ENCODE peak calls at places on chromosome 12, in eight cellular contexts. One of them, this sample, is unnamed.
A peak's percentile ranks its signal among the peaks of the same experiment; 100 is the strongest.

GRCh38 chr12:39619660-39620433 is at the start of gene ABCD2:
- DNase-seq in tibial artery: peak; percentile 61
- DNase-seq in pancreas: peak; percentile 29
- DNase-seq in BJ: peak; percentile 29
- DNase-seq in mucosa of descending colon: peak; percentile 54
- DNase-seq in OCI-LY7: peak; percentile 87
- DNase-seq in uterus: peak; percentile 84
- DNase-seq in mesothelial cell of epicardium: peak; percentile 65
- DNase-seq in this sample: no peak

GRCh38 chr12:66197413-66198055 is 8.5 kb downstream of the IRAK3 start:
- DNase-seq in tibial artery: no peak
- DNase-seq in pancreas: no peak
- DNase-seq in BJ: no peak
- DNase-seq in mucosa of descending colon: no peak
- DNase-seq in OCI-LY7: no peak
- DNase-seq in uterus: no peak
- DNase-seq in mesothelial cell of epicardium: no peak
- DNase-seq in this sample: no peak

GRCh38 chr12:7303230-7303629 is 642 bp upstream of the ACSM4 start:
- DNase-seq in tibial artery: no peak
- DNase-seq in pancreas: no peak
- DNase-seq in BJ: no peak
- DNase-seq in mucosa of descending colon: no peak
- DNase-seq in OCI-LY7: no peak
- DNase-seq in uterus: no peak
- DNase-seq in mesothelial cell of epicardium: no peak
- DNase-seq in this sample: no peak

GRCh38 chr12:6452245-6452731 is 446 bp downstream of the TAPBPL start:
- DNase-seq in tibial artery: no peak
- DNase-seq in pancreas: peak; percentile 76
- DNase-seq in BJ: no peak
- DNase-seq in mucosa of descending colon: peak; percentile 72
- DNase-seq in OCI-LY7: no peak
- DNase-seq in uterus: peak; percentile 48
- DNase-seq in mesothelial cell of epicardium: no peak
- DNase-seq in this sample: no peak

GRCh38 chr12:1660304-1661187 is 30.3 kb upstream of the ADIPOR2 start:
- DNase-seq in tibial artery: peak; percentile 67
- DNase-seq in pancreas: peak; percentile 94
- DNase-seq in BJ: no peak
- DNase-seq in mucosa of descending colon: peak; percentile 83
- DNase-seq in OCI-LY7: no peak
- DNase-seq in uterus: peak; percentile 65
- DNase-seq in mesothelial cell of epicardium: no peak
- DNase-seq in this sample: no peak

GRCh38 chr12:122795807-122796206 is 21.4 kb downstream of the CCDC62 start:
- DNase-seq in tibial artery: no peak
- DNase-seq in pancreas: no peak
- DNase-seq in BJ: no peak
- DNase-seq in mucosa of descending colon: no peak
- DNase-seq in OCI-LY7: no peak
- DNase-seq in uterus: no peak
- DNase-seq in mesothelial cell of epicardium: no peak
- DNase-seq in this sample: no peak

GRCh38 chr12:13238204-13238603 is 41.7 kb downstream of the EMP1 start:
- DNase-seq in tibial artery: no peak
- DNase-seq in pancreas: no peak
- DNase-seq in BJ: no peak
- DNase-seq in mucosa of descending colon: no peak
- DNase-seq in OCI-LY7: no peak
- DNase-seq in uterus: no peak
- DNase-seq in mesothelial cell of epicardium: no peak
- DNase-seq in this sample: no peak

GRCh38 chr12:505221-505620 is 45.5 kb downstream of the B4GALNT3 start:
- DNase-seq in tibial artery: no peak
- DNase-seq in pancreas: no peak
- DNase-seq in BJ: no peak
- DNase-seq in mucosa of descending colon: no peak
- DNase-seq in OCI-LY7: no peak
- DNase-seq in uterus: no peak
- DNase-seq in mesothelial cell of epicardium: no peak
- DNase-seq in this sample: no peak

GRCh38 chr12:52494100-52494499 is 1.0 kb upstream of the KRT6A start:
- DNase-seq in tibial artery: no peak
- DNase-seq in pancreas: no peak
- DNase-seq in BJ: no peak
- DNase-seq in mucosa of descending colon: no peak
- DNase-seq in OCI-LY7: no peak
- DNase-seq in uterus: no peak
- DNase-seq in mesothelial cell of epicardium: no peak
- DNase-seq in this sample: no peak

GRCh38 chr12:13592063-13592942 is 389.1 kb downstream of the GRIN2B start:
- DNase-seq in tibial artery: no peak
- DNase-seq in pancreas: no peak
- DNase-seq in BJ: no peak
- DNase-seq in mucosa of descending colon: no peak
- DNase-seq in OCI-LY7: no peak
- DNase-seq in uterus: no peak
- DNase-seq in mesothelial cell of epicardium: no peak
- DNase-seq in this sample: no peak

GRCh38 chr12:57816001-57816854 is 2.3 kb downstream of the AVIL start:
- DNase-seq in tibial artery: no peak
- DNase-seq in pancreas: no peak
- DNase-seq in BJ: no peak
- DNase-seq in mucosa of descending colon: no peak
- DNase-seq in OCI-LY7: no peak
- DNase-seq in uterus: no peak
- DNase-seq in mesothelial cell of epicardium: no peak
- DNase-seq in this sample: no peak

GRCh38 chr12:115584156-115584555 is 693.3 kb downstream of the MED13L start:
- DNase-seq in tibial artery: no peak
- DNase-seq in pancreas: no peak
- DNase-seq in BJ: no peak
- DNase-seq in mucosa of descending colon: no peak
- DNase-seq in OCI-LY7: no peak
- DNase-seq in uterus: no peak
- DNase-seq in mesothelial cell of epicardium: no peak
- DNase-seq in this sample: no peak

GRCh38 chr12:12715459-12716150 is 1.6 kb upstream of the CDKN1B start:
- DNase-seq in tibial artery: no peak
- DNase-seq in pancreas: no peak
- DNase-seq in BJ: no peak
- DNase-seq in mucosa of descending colon: no peak
- DNase-seq in OCI-LY7: peak; percentile 64
- DNase-seq in uterus: no peak
- DNase-seq in mesothelial cell of epicardium: no peak
- DNase-seq in this sample: no peak

GRCh38 chr12:104457746-104458644 is 1.2 kb downstream of the CHST11 start:
- DNase-seq in tibial artery: peak; percentile 34
- DNase-seq in pancreas: peak; percentile 38
- DNase-seq in BJ: no peak
- DNase-seq in mucosa of descending colon: peak; percentile 43
- DNase-seq in OCI-LY7: peak; percentile 73
- DNase-seq in uterus: peak; percentile 27
- DNase-seq in mesothelial cell of epicardium: peak; percentile 59
- DNase-seq in this sample: no peak

GRCh38 chr12:13178568-13179158 is 17.9 kb upstream of the EMP1 start:
- DNase-seq in tibial artery: no peak
- DNase-seq in pancreas: no peak
- DNase-seq in BJ: no peak
- DNase-seq in mucosa of descending colon: no peak
- DNase-seq in OCI-LY7: no peak
- DNase-seq in uterus: peak; percentile 86
- DNase-seq in mesothelial cell of epicardium: no peak
- DNase-seq in this sample: no peak

GRCh38 chr12:1122803-1123202 is 131.8 kb downstream of the ERC1 start:
- DNase-seq in tibial artery: no peak
- DNase-seq in pancreas: no peak
- DNase-seq in BJ: no peak
- DNase-seq in mucosa of descending colon: no peak
- DNase-seq in OCI-LY7: no peak
- DNase-seq in uterus: no peak
- DNase-seq in mesothelial cell of epicardium: no peak
- DNase-seq in this sample: no peak

GRCh38 chr12:117875652-117876491 is 92.9 kb downstream of the KSR2 start:
- DNase-seq in tibial artery: no peak
- DNase-seq in pancreas: no peak
- DNase-seq in BJ: no peak
- DNase-seq in mucosa of descending colon: no peak
- DNase-seq in OCI-LY7: no peak
- DNase-seq in uterus: no peak
- DNase-seq in mesothelial cell of epicardium: peak; percentile 60
- DNase-seq in this sample: no peak

GRCh38 chr12:109720152-109720855 is 6.7 kb downstream of the FAM222A start:
- DNase-seq in tibial artery: no peak
- DNase-seq in pancreas: no peak
- DNase-seq in BJ: no peak
- DNase-seq in mucosa of descending colon: no peak
- DNase-seq in OCI-LY7: no peak
- DNase-seq in uterus: no peak
- DNase-seq in mesothelial cell of epicardium: no peak
- DNase-seq in this sample: no peak

GRCh38 chr12:46926536-46926935 is 100.7 kb upstream of the SLC38A4 start:
- DNase-seq in tibial artery: no peak
- DNase-seq in pancreas: no peak
- DNase-seq in BJ: no peak
- DNase-seq in mucosa of descending colon: no peak
- DNase-seq in OCI-LY7: no peak
- DNase-seq in uterus: no peak
- DNase-seq in mesothelial cell of epicardium: no peak
- DNase-seq in this sample: no peak

GRCh38 chr12:29113101-29113500 is 36.0 kb upstream of the FAR2 start:
- DNase-seq in tibial artery: no peak
- DNase-seq in pancreas: no peak
- DNase-seq in BJ: peak; percentile 25
- DNase-seq in mucosa of descending colon: no peak
- DNase-seq in OCI-LY7: no peak
- DNase-seq in uterus: no peak
- DNase-seq in mesothelial cell of epicardium: no peak
- DNase-seq in this sample: no peak

GRCh38 chr12:80634903-80635302 is 72.5 kb upstream of the MYF6 start:
- DNase-seq in tibial artery: no peak
- DNase-seq in pancreas: no peak
- DNase-seq in BJ: no peak
- DNase-seq in mucosa of descending colon: no peak
- DNase-seq in OCI-LY7: no peak
- DNase-seq in uterus: no peak
- DNase-seq in mesothelial cell of epicardium: no peak
- DNase-seq in this sample: no peak
- TF ChIP-seq CTCF in tibial artery: no peak
- TF ChIP-seq CTCF in pancreas: no peak
- TF ChIP-seq CTCF in BJ: no peak
- TF ChIP-seq CTCF in mucosa of descending colon: no peak
- TF ChIP-seq CTCF in OCI-LY7: no peak
- TF ChIP-seq CTCF in uterus: no peak
- TF ChIP-seq CTCF in mesothelial cell of epicardium: no peak
- TF ChIP-seq CTCF in this sample: no peak

GRCh38 chr12:2892246-2892645 is 1.6 kb downstream of the TULP3 start:
- DNase-seq in tibial artery: no peak
- DNase-seq in pancreas: no peak
- DNase-seq in BJ: no peak
- DNase-seq in mucosa of descending colon: no peak
- DNase-seq in OCI-LY7: no peak
- DNase-seq in uterus: no peak
- DNase-seq in mesothelial cell of epicardium: no peak
- DNase-seq in this sample: no peak

GRCh38 chr12:2891240-2892053 is 756 bp downstream of the TULP3 start:
- DNase-seq in tibial artery: peak; percentile 64
- DNase-seq in pancreas: peak; percentile 36
- DNase-seq in BJ: no peak
- DNase-seq in mucosa of descending colon: peak; percentile 72
- DNase-seq in OCI-LY7: peak; percentile 17
- DNase-seq in uterus: peak; percentile 55
- DNase-seq in mesothelial cell of epicardium: peak; percentile 71
- DNase-seq in this sample: no peak

GRCh38 chr12:2890001-2890387 is 697 bp upstream of the TULP3 start:
- DNase-seq in tibial artery: no peak
- DNase-seq in pancreas: no peak
- DNase-seq in BJ: no peak
- DNase-seq in mucosa of descending colon: no peak
- DNase-seq in OCI-LY7: no peak
- DNase-seq in uterus: no peak
- DNase-seq in mesothelial cell of epicardium: no peak
- DNase-seq in this sample: no peak

GRCh38 chr12:2893007-2893406 is 2.3 kb downstream of the TULP3 start:
- DNase-seq in tibial artery: peak; percentile 58
- DNase-seq in pancreas: no peak
- DNase-seq in BJ: peak; percentile 82
- DNase-seq in mucosa of descending colon: no peak
- DNase-seq in OCI-LY7: no peak
- DNase-seq in uterus: peak; percentile 42
- DNase-seq in mesothelial cell of epicardium: no peak
- DNase-seq in this sample: no peak

GRCh38 chr12:2890388-2891239 is at the start of gene TULP3:
- DNase-seq in tibial artery: peak; percentile 99
- DNase-seq in pancreas: peak; percentile 99
- DNase-seq in BJ: peak; percentile 87
- DNase-seq in mucosa of descending colon: peak; percentile 99
- DNase-seq in OCI-LY7: peak; percentile 94
- DNase-seq in uterus: peak; percentile 99
- DNase-seq in mesothelial cell of epicardium: peak; percentile 99
- DNase-seq in this sample: peak; percentile 94
- TF ChIP-seq CTCF in tibial artery: no peak
- TF ChIP-seq CTCF in pancreas: no peak
- TF ChIP-seq CTCF in BJ: peak; percentile 39
- TF ChIP-seq CTCF in mucosa of descending colon: no peak
- TF ChIP-seq CTCF in OCI-LY7: no peak
- TF ChIP-seq CTCF in uterus: no peak
- TF ChIP-seq CTCF in mesothelial cell of epicardium: no peak
- TF ChIP-seq CTCF in this sample: no peak

DNA sequence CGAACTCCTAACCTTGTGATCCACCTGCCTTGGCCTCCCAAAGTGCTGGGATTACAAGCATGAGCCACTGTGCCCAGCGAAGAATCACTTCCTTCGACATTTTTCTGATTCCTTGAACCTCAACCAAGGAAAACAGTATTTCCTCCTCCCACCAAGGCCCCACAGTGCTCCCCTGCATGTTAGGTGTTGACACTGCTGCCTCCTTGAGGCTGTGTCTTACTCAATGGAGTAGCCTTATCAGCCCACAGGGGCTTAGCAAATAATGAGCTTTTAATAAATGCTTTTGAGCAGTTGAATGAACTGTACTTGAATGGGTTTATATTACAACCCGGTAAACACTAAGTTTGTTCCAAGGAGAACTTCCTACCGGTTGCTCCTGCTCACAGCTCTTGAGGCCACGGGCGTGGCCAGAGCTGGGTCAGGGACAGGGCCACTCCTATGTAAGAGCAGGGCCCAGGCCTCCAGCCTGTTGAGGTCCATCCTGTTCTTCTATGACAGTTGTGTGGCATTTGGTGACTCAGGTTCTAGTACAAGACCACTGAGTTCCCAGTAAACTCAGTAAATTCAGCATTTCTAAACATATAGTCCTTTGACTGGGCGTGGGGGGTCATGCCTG is 36.8 kb upstream of the TUBA1A start:
- DNase-seq in tibial artery: no peak
- DNase-seq in pancreas: no peak
- DNase-seq in BJ: no peak
- DNase-seq in mucosa of descending colon: peak; percentile 39
- DNase-seq in OCI-LY7: no peak
- DNase-seq in uterus: no peak
- DNase-seq in mesothelial cell of epicardium: no peak
- DNase-seq in this sample: no peak
- TF ChIP-seq CTCF in tibial artery: no peak
- TF ChIP-seq CTCF in pancreas: no peak
- TF ChIP-seq CTCF in BJ: no peak
- TF ChIP-seq CTCF in mucosa of descending colon: no peak
- TF ChIP-seq CTCF in OCI-LY7: no peak
- TF ChIP-seq CTCF in uterus: no peak
- TF ChIP-seq CTCF in mesothelial cell of epicardium: no peak
- TF ChIP-seq CTCF in this sample: peak; percentile 55

GRCh38 chr12:106108187-106108816 is 30.5 kb downstream of the NUAK1 start:
- DNase-seq in tibial artery: no peak
- DNase-seq in pancreas: no peak
- DNase-seq in BJ: no peak
- DNase-seq in mucosa of descending colon: peak; percentile 40
- DNase-seq in OCI-LY7: no peak
- DNase-seq in uterus: no peak
- DNase-seq in mesothelial cell of epicardium: no peak
- DNase-seq in this sample: no peak
- TF ChIP-seq CTCF in tibial artery: no peak
- TF ChIP-seq CTCF in pancreas: no peak
- TF ChIP-seq CTCF in BJ: peak; percentile 25
- TF ChIP-seq CTCF in mucosa of descending colon: no peak
- TF ChIP-seq CTCF in OCI-LY7: no peak
- TF ChIP-seq CTCF in uterus: no peak
- TF ChIP-seq CTCF in mesothelial cell of epicardium: no peak
- TF ChIP-seq CTCF in this sample: no peak

This sample was measured in D721Med.